ENCODE peak calls at places on chromosome 10, in ten cellular contexts. One of them, this sample, is unnamed.

GRCh38 chr10:5830629-5831445 is 17.6 kb upstream of the GDI2 start:
- DNase-seq in HCEC 1CT: no peak
- DNase-seq in endothelial cell of umbilical vein: no peak
- DNase-seq in neural crest cell: no peak
- DNase-seq in brain microvascular endothelial cell: no peak
- DNase-seq in CD4-positive, CD25-positive, alpha-beta regulatory T cell: no peak
- DNase-seq in fibroblast of lung: no peak
- DNase-seq in RWPE1: no peak
- DNase-seq in GM04504: no peak
- DNase-seq in WTC11: no peak
- DNase-seq in this sample: no peak

GRCh38 chr10:112587709-112588108 is 140.7 kb downstream of the VTI1A start:
- DNase-seq in HCEC 1CT: no peak
- DNase-seq in endothelial cell of umbilical vein: no peak
- DNase-seq in neural crest cell: no peak
- DNase-seq in brain microvascular endothelial cell: no peak
- DNase-seq in CD4-positive, CD25-positive, alpha-beta regulatory T cell: no peak
- DNase-seq in fibroblast of lung: peak; percentile 62
- DNase-seq in RWPE1: no peak
- DNase-seq in GM04504: no peak
- DNase-seq in WTC11: no peak
- DNase-seq in this sample: no peak

GRCh38 chr10:86247588-86247987 is 119.0 kb downstream of the GRID1 start:
- DNase-seq in HCEC 1CT: no peak
- DNase-seq in endothelial cell of umbilical vein: no peak
- DNase-seq in neural crest cell: no peak
- DNase-seq in brain microvascular endothelial cell: no peak
- DNase-seq in CD4-positive, CD25-positive, alpha-beta regulatory T cell: no peak
- DNase-seq in fibroblast of lung: no peak
- DNase-seq in RWPE1: no peak
- DNase-seq in GM04504: no peak
- DNase-seq in WTC11: no peak
- DNase-seq in this sample: no peak

GRCh38 chr10:6669269-6669859 is 89.3 kb upstream of the PRKCQ start:
- DNase-seq in HCEC 1CT: peak; percentile 66
- DNase-seq in endothelial cell of umbilical vein: peak; percentile 75
- DNase-seq in neural crest cell: peak; percentile 8
- DNase-seq in brain microvascular endothelial cell: peak; percentile 48
- DNase-seq in CD4-positive, CD25-positive, alpha-beta regulatory T cell: no peak
- DNase-seq in fibroblast of lung: peak; percentile 43
- DNase-seq in RWPE1: peak; percentile 62
- DNase-seq in GM04504: peak; percentile 31
- DNase-seq in WTC11: no peak
- DNase-seq in this sample: no peak

GRCh38 chr10:2949948-2950354 is 117.4 kb upstream of the PFKP start:
- DNase-seq in HCEC 1CT: peak; percentile 8
- DNase-seq in endothelial cell of umbilical vein: no peak
- DNase-seq in neural crest cell: no peak
- DNase-seq in brain microvascular endothelial cell: no peak
- DNase-seq in CD4-positive, CD25-positive, alpha-beta regulatory T cell: peak; percentile 14
- DNase-seq in fibroblast of lung: peak; percentile 89
- DNase-seq in RWPE1: peak; percentile 78
- DNase-seq in GM04504: no peak
- DNase-seq in WTC11: no peak
- DNase-seq in this sample: no peak

GRCh38 chr10:6999232-6999925 is 411.5 kb downstream of the SFMBT2 start:
- DNase-seq in HCEC 1CT: no peak
- DNase-seq in endothelial cell of umbilical vein: no peak
- DNase-seq in neural crest cell: no peak
- DNase-seq in brain microvascular endothelial cell: no peak
- DNase-seq in CD4-positive, CD25-positive, alpha-beta regulatory T cell: no peak
- DNase-seq in fibroblast of lung: no peak
- DNase-seq in RWPE1: no peak
- DNase-seq in GM04504: no peak
- DNase-seq in WTC11: no peak
- DNase-seq in this sample: no peak

GRCh38 chr10:2120781-2121180 is 383.5 kb upstream of the ADARB2 start:
- DNase-seq in HCEC 1CT: no peak
- DNase-seq in endothelial cell of umbilical vein: no peak
- DNase-seq in neural crest cell: no peak
- DNase-seq in brain microvascular endothelial cell: no peak
- DNase-seq in CD4-positive, CD25-positive, alpha-beta regulatory T cell: no peak
- DNase-seq in fibroblast of lung: no peak
- DNase-seq in RWPE1: no peak
- DNase-seq in GM04504: no peak
- DNase-seq in WTC11: no peak
- DNase-seq in this sample: no peak

GRCh38 chr10:62038609-62039190 is 137.2 kb downstream of the ARID5B start:
- DNase-seq in HCEC 1CT: peak; percentile 84
- DNase-seq in endothelial cell of umbilical vein: peak; percentile 85
- DNase-seq in neural crest cell: peak; percentile 55
- DNase-seq in brain microvascular endothelial cell: peak; percentile 75
- DNase-seq in CD4-positive, CD25-positive, alpha-beta regulatory T cell: peak; percentile 62
- DNase-seq in fibroblast of lung: peak; percentile 84
- DNase-seq in RWPE1: peak; percentile 78
- DNase-seq in GM04504: no peak
- DNase-seq in WTC11: peak; percentile 60
- DNase-seq in this sample: peak; percentile 56

GRCh38 chr10:106958591-106959328 is 205.7 kb downstream of the SORCS1 start:
- DNase-seq in HCEC 1CT: no peak
- DNase-seq in endothelial cell of umbilical vein: no peak
- DNase-seq in neural crest cell: no peak
- DNase-seq in brain microvascular endothelial cell: no peak
- DNase-seq in CD4-positive, CD25-positive, alpha-beta regulatory T cell: no peak
- DNase-seq in fibroblast of lung: no peak
- DNase-seq in RWPE1: no peak
- DNase-seq in GM04504: no peak
- DNase-seq in WTC11: no peak
- DNase-seq in this sample: no peak

GRCh38 chr10:70084189-70084588 is 31.5 kb downstream of the MACROH2A2 start:
- DNase-seq in HCEC 1CT: peak; percentile 26
- DNase-seq in endothelial cell of umbilical vein: no peak
- DNase-seq in neural crest cell: no peak
- DNase-seq in brain microvascular endothelial cell: no peak
- DNase-seq in CD4-positive, CD25-positive, alpha-beta regulatory T cell: no peak
- DNase-seq in fibroblast of lung: no peak
- DNase-seq in RWPE1: no peak
- DNase-seq in GM04504: no peak
- DNase-seq in WTC11: no peak
- DNase-seq in this sample: no peak

GRCh38 chr10:22466763-22467334 is 121.6 kb downstream of the SPAG6 start:
- DNase-seq in HCEC 1CT: no peak
- DNase-seq in endothelial cell of umbilical vein: no peak
- DNase-seq in neural crest cell: no peak
- DNase-seq in brain microvascular endothelial cell: no peak
- DNase-seq in CD4-positive, CD25-positive, alpha-beta regulatory T cell: no peak
- DNase-seq in fibroblast of lung: no peak
- DNase-seq in RWPE1: no peak
- DNase-seq in GM04504: no peak
- DNase-seq in WTC11: no peak
- DNase-seq in this sample: no peak

GRCh38 chr10:53253221-53253620 is 480.6 kb upstream of the MBL2 start:
- DNase-seq in HCEC 1CT: no peak
- DNase-seq in endothelial cell of umbilical vein: no peak
- DNase-seq in neural crest cell: no peak
- DNase-seq in brain microvascular endothelial cell: no peak
- DNase-seq in CD4-positive, CD25-positive, alpha-beta regulatory T cell: no peak
- DNase-seq in fibroblast of lung: no peak
- DNase-seq in RWPE1: no peak
- DNase-seq in GM04504: no peak
- DNase-seq in WTC11: no peak
- DNase-seq in this sample: no peak

GRCh38 chr10:119368991-119369869 is 161.9 kb downstream of the GRK5 start:
- DNase-seq in HCEC 1CT: no peak
- DNase-seq in endothelial cell of umbilical vein: peak; percentile 61
- DNase-seq in neural crest cell: no peak
- DNase-seq in brain microvascular endothelial cell: no peak
- DNase-seq in CD4-positive, CD25-positive, alpha-beta regulatory T cell: no peak
- DNase-seq in fibroblast of lung: no peak
- DNase-seq in RWPE1: no peak
- DNase-seq in GM04504: no peak
- DNase-seq in WTC11: no peak
- DNase-seq in this sample: no peak

GRCh38 chr10:19730848-19731247 is 85.4 kb upstream of the PLXDC2 start:
- DNase-seq in HCEC 1CT: no peak
- DNase-seq in endothelial cell of umbilical vein: no peak
- DNase-seq in neural crest cell: no peak
- DNase-seq in brain microvascular endothelial cell: no peak
- DNase-seq in CD4-positive, CD25-positive, alpha-beta regulatory T cell: no peak
- DNase-seq in fibroblast of lung: peak; percentile 68
- DNase-seq in RWPE1: no peak
- DNase-seq in GM04504: no peak
- DNase-seq in WTC11: no peak
- DNase-seq in this sample: no peak

GRCh38 chr10:1557081-1557480 is 180.2 kb downstream of the ADARB2 start:
- DNase-seq in HCEC 1CT: no peak
- DNase-seq in endothelial cell of umbilical vein: no peak
- DNase-seq in neural crest cell: no peak
- DNase-seq in brain microvascular endothelial cell: no peak
- DNase-seq in CD4-positive, CD25-positive, alpha-beta regulatory T cell: no peak
- DNase-seq in fibroblast of lung: no peak
- DNase-seq in RWPE1: no peak
- DNase-seq in GM04504: no peak
- DNase-seq in WTC11: no peak
- DNase-seq in this sample: no peak

GRCh38 chr10:87640043-87640442 is 19.6 kb upstream of the PAPSS2 start:
- DNase-seq in HCEC 1CT: peak; percentile 18
- DNase-seq in endothelial cell of umbilical vein: no peak
- DNase-seq in neural crest cell: no peak
- DNase-seq in brain microvascular endothelial cell: no peak
- DNase-seq in CD4-positive, CD25-positive, alpha-beta regulatory T cell: no peak
- DNase-seq in fibroblast of lung: peak; percentile 42
- DNase-seq in RWPE1: no peak
- DNase-seq in GM04504: no peak
- DNase-seq in WTC11: no peak
- DNase-seq in this sample: no peak

GRCh38 chr10:91745086-91745831 is 53.0 kb upstream of the TNKS2 start:
- DNase-seq in HCEC 1CT: no peak
- DNase-seq in endothelial cell of umbilical vein: no peak
- DNase-seq in neural crest cell: no peak
- DNase-seq in brain microvascular endothelial cell: no peak
- DNase-seq in CD4-positive, CD25-positive, alpha-beta regulatory T cell: no peak
- DNase-seq in fibroblast of lung: peak; percentile 21
- DNase-seq in RWPE1: peak; percentile 33
- DNase-seq in GM04504: no peak
- DNase-seq in WTC11: peak; percentile 68
- DNase-seq in this sample: no peak

GRCh38 chr10:5615263-5615820 is 51.1 kb downstream of the ASB13 start:
- DNase-seq in HCEC 1CT: no peak
- DNase-seq in endothelial cell of umbilical vein: no peak
- DNase-seq in neural crest cell: no peak
- DNase-seq in brain microvascular endothelial cell: peak; percentile 48
- DNase-seq in CD4-positive, CD25-positive, alpha-beta regulatory T cell: no peak
- DNase-seq in fibroblast of lung: peak; percentile 32
- DNase-seq in RWPE1: no peak
- DNase-seq in GM04504: no peak
- DNase-seq in WTC11: no peak
- DNase-seq in this sample: no peak

GRCh38 chr10:113681533-113682470 is 2.1 kb downstream of the CASP7 start:
- DNase-seq in HCEC 1CT: no peak
- DNase-seq in endothelial cell of umbilical vein: peak; percentile 16
- DNase-seq in neural crest cell: no peak
- DNase-seq in brain microvascular endothelial cell: no peak
- DNase-seq in CD4-positive, CD25-positive, alpha-beta regulatory T cell: no peak
- DNase-seq in fibroblast of lung: no peak
- DNase-seq in RWPE1: no peak
- DNase-seq in GM04504: no peak
- DNase-seq in WTC11: no peak
- DNase-seq in this sample: no peak

GRCh38 chr10:74151879-74152722 is 1.1 kb downstream of the ADK start:
- DNase-seq in HCEC 1CT: peak; percentile 12
- DNase-seq in endothelial cell of umbilical vein: no peak
- DNase-seq in neural crest cell: no peak
- DNase-seq in brain microvascular endothelial cell: no peak
- DNase-seq in CD4-positive, CD25-positive, alpha-beta regulatory T cell: no peak
- DNase-seq in fibroblast of lung: no peak
- DNase-seq in RWPE1: no peak
- DNase-seq in GM04504: no peak
- DNase-seq in WTC11: no peak
- DNase-seq in this sample: no peak

GRCh38 chr10:60801538-60801937 is 23.3 kb downstream of the CDK1 start:
- DNase-seq in HCEC 1CT: peak; percentile 21
- DNase-seq in endothelial cell of umbilical vein: peak; percentile 22
- DNase-seq in neural crest cell: no peak
- DNase-seq in brain microvascular endothelial cell: no peak
- DNase-seq in CD4-positive, CD25-positive, alpha-beta regulatory T cell: no peak
- DNase-seq in fibroblast of lung: no peak
- DNase-seq in RWPE1: no peak
- DNase-seq in GM04504: no peak
- DNase-seq in WTC11: no peak
- DNase-seq in this sample: no peak

GRCh38 chr10:82982110-82982608 is 1107.2 kb downstream of the NRG3 start:
- DNase-seq in HCEC 1CT: peak; percentile 12
- DNase-seq in endothelial cell of umbilical vein: peak; percentile 88
- DNase-seq in neural crest cell: no peak
- DNase-seq in brain microvascular endothelial cell: peak; percentile 91
- DNase-seq in CD4-positive, CD25-positive, alpha-beta regulatory T cell: no peak
- DNase-seq in fibroblast of lung: peak; percentile 98
- DNase-seq in RWPE1: peak; percentile 69
- DNase-seq in GM04504: peak; percentile 95
- DNase-seq in WTC11: no peak
- DNase-seq in this sample: no peak

GRCh38 chr10:112872728-112873127 is 77.3 kb upstream of the TCF7L2 start:
- DNase-seq in HCEC 1CT: no peak
- DNase-seq in endothelial cell of umbilical vein: no peak
- DNase-seq in neural crest cell: no peak
- DNase-seq in brain microvascular endothelial cell: no peak
- DNase-seq in CD4-positive, CD25-positive, alpha-beta regulatory T cell: no peak
- DNase-seq in fibroblast of lung: no peak
- DNase-seq in RWPE1: no peak
- DNase-seq in GM04504: no peak
- DNase-seq in WTC11: no peak
- DNase-seq in this sample: no peak

GRCh38 chr10:100359529-100360150 is 12.6 kb downstream of the SCD start:
- DNase-seq in HCEC 1CT: no peak
- DNase-seq in endothelial cell of umbilical vein: no peak
- DNase-seq in neural crest cell: no peak
- DNase-seq in brain microvascular endothelial cell: no peak
- DNase-seq in CD4-positive, CD25-positive, alpha-beta regulatory T cell: no peak
- DNase-seq in fibroblast of lung: no peak
- DNase-seq in RWPE1: no peak
- DNase-seq in GM04504: no peak
- DNase-seq in WTC11: no peak
- DNase-seq in this sample: no peak

GRCh38 chr10:91635401-91636400 is 2.8 kb upstream of the PPP1R3C start:
- DNase-seq in HCEC 1CT: peak; percentile 84
- DNase-seq in endothelial cell of umbilical vein: peak; percentile 82
- DNase-seq in neural crest cell: peak; percentile 63
- DNase-seq in brain microvascular endothelial cell: peak; percentile 79
- DNase-seq in CD4-positive, CD25-positive, alpha-beta regulatory T cell: peak; percentile 10
- DNase-seq in fibroblast of lung: peak; percentile 82
- DNase-seq in RWPE1: peak; percentile 59
- DNase-seq in GM04504: no peak
- DNase-seq in WTC11: peak; percentile 51
- DNase-seq in this sample: peak; percentile 9

GRCh38 chr10:112913255-112913654 is 36.8 kb upstream of the TCF7L2 start:
- DNase-seq in HCEC 1CT: no peak
- DNase-seq in endothelial cell of umbilical vein: no peak
- DNase-seq in neural crest cell: no peak
- DNase-seq in brain microvascular endothelial cell: no peak
- DNase-seq in CD4-positive, CD25-positive, alpha-beta regulatory T cell: no peak
- DNase-seq in fibroblast of lung: no peak
- DNase-seq in RWPE1: no peak
- DNase-seq in GM04504: no peak
- DNase-seq in WTC11: no peak
- DNase-seq in this sample: no peak

GRCh38 chr10:71604324-71605018 is 115.1 kb downstream of the C10orf105 start:
- DNase-seq in HCEC 1CT: no peak
- DNase-seq in endothelial cell of umbilical vein: no peak
- DNase-seq in neural crest cell: no peak
- DNase-seq in brain microvascular endothelial cell: no peak
- DNase-seq in CD4-positive, CD25-positive, alpha-beta regulatory T cell: no peak
- DNase-seq in fibroblast of lung: peak; percentile 16
- DNase-seq in RWPE1: no peak
- DNase-seq in GM04504: no peak
- DNase-seq in WTC11: no peak
- DNase-seq in this sample: no peak

GRCh38 chr10:11787846-11788245 is 35.3 kb upstream of the PROSER2 start:
- DNase-seq in HCEC 1CT: no peak
- DNase-seq in endothelial cell of umbilical vein: no peak
- DNase-seq in neural crest cell: no peak
- DNase-seq in brain microvascular endothelial cell: no peak
- DNase-seq in CD4-positive, CD25-positive, alpha-beta regulatory T cell: no peak
- DNase-seq in fibroblast of lung: no peak
- DNase-seq in RWPE1: no peak
- DNase-seq in GM04504: no peak
- DNase-seq in WTC11: no peak
- DNase-seq in this sample: no peak